ENCODE peak calls at places on chromosomes 5 and 9, in nine cellular contexts. P, D, E, U, A, R, I, M and N are unnamed samples.

GRCh38 chr9:78967557-78968212 is 604.1 kb upstream of the TLE4 start:
- DNase-seq in I (no peak), D (no peak), E (no peak), M (no peak), U (no peak), P (no peak), A (peak; percentile 14), R (no peak), N (no peak)

GRCh38 chr5:56259002-56259511 is 25.9 kb upstream of the ANKRD55 start:
- DNase-seq in P (no peak), U (no peak), I (no peak), A (no peak), R (peak; percentile 96), D (no peak), M (no peak), E (no peak), N (no peak)

GRCh38 chr5:150153957-150154617 is 1.6 kb downstream of the PDGFRB start:
- DNase-seq in I (no peak), D (no peak), A (no peak), P (no peak), M (no peak), R (peak; percentile 74), E (no peak), U (no peak), N (no peak)

GRCh38 chr9:32571969-32572899 is 725 bp downstream of the NDUFB6 start:
- DNase-seq in R (peak; percentile 84), D (peak; percentile 79), E (no peak), U (peak; percentile 58), M (peak; percentile 59), I (peak; percentile 87), P (peak; percentile 86), A (peak; percentile 74), N (peak; percentile 68)

GRCh38 chr5:174166231-174167079 is 120.9 kb downstream of the NSG2 start:
- DNase-seq in I (no peak), U (no peak), A (no peak), P (no peak), M (no peak), R (no peak), D (no peak), E (no peak), N (no peak)

GRCh38 chr9:114250235-114250568 is 72.7 kb upstream of the ORM1 start:
- DNase-seq in M (no peak), I (no peak), E (no peak), D (peak; percentile 88), U (no peak), P (no peak), R (peak; percentile 52), A (no peak), N (no peak)

GRCh38 chr9:72533322-72533721 is 11.9 kb downstream of the TMC1 start:
- DNase-seq in A (no peak), M (no peak), E (no peak), P (no peak), U (no peak), D (no peak), R (no peak), I (no peak), N (no peak)

GRCh38 chr5:141935538-141935937 is 11.9 kb downstream of the DELE1 start:
- DNase-seq in A (no peak), E (no peak), U (no peak), I (no peak), M (no peak), P (no peak), R (no peak), D (no peak), N (no peak)

GRCh38 chr9:21097817-21098216 is 20.1 kb upstream of the IFNB1 start:
- DNase-seq in R (no peak), I (no peak), A (no peak), M (no peak), U (no peak), P (no peak), E (no peak), D (no peak), N (no peak)

GRCh38 chr9:109150925-109151547 is 16.0 kb downstream of the FRRS1L start:
- DNase-seq in M (no peak), E (no peak), U (no peak), A (no peak), D (no peak), R (no peak), I (no peak), P (no peak), N (no peak)

GRCh38 chr9:111896942-111897830 is 572 bp downstream of the UGCG start:
- DNase-seq in D (peak; percentile 92), M (peak; percentile 63), R (peak; percentile 58), I (peak; percentile 55), U (peak; percentile 46), P (peak; percentile 93), A (peak; percentile 66), E (no peak), N (peak; percentile 59)

GRCh38 chr9:118302721-118303120 is 598.5 kb downstream of the TLR4 start:
- DNase-seq in E (no peak), U (no peak), A (no peak), D (no peak), M (no peak), P (no peak), I (no peak), R (no peak), N (no peak)

GRCh38 chr5:45796959-45797553 is 100.9 kb upstream of the HCN1 start:
- DNase-seq in D (no peak), I (peak; percentile 3), M (no peak), A (peak; percentile 4), U (no peak), E (no peak), R (no peak), P (no peak), N (no peak)

GRCh38 chr9:36991516-36992134 is 42.4 kb downstream of the PAX5 start:
- DNase-seq in M (peak; percentile 69), P (no peak), A (peak; percentile 54), U (peak; percentile 65), R (peak; percentile 24), E (no peak), I (no peak), D (peak; percentile 71), N (peak; percentile 82)

GRCh38 chr5:54825005-54825404 is 160.4 kb downstream of the ESM1 start:
- DNase-seq in R (peak; percentile 54), D (no peak), M (no peak), P (no peak), A (no peak), E (no peak), I (no peak), U (no peak), N (no peak)

GRCh38 chr5:1950708-1951103 is 68.0 kb upstream of the IRX4 start:
- DNase-seq in A (no peak), M (no peak), I (no peak), D (no peak), R (no peak), E (no peak), P (no peak), U (no peak), N (no peak)

GRCh38 chr5:1950096-1950707 is 67.5 kb upstream of the IRX4 start:
- DNase-seq in U (no peak), D (no peak), P (no peak), I (no peak), A (no peak), M (no peak), R (no peak), E (no peak), N (no peak)

GRCh38 chr5:1952021-1952420 is 69.3 kb upstream of the IRX4 start:
- DNase-seq in A (no peak), M (no peak), P (no peak), I (no peak), R (no peak), U (no peak), E (no peak), D (no peak), N (no peak)

GRCh38 chr5:1951165-1951816 is 68.6 kb upstream of the IRX4 start:
- DNase-seq in P (no peak), I (no peak), R (no peak), M (no peak), E (no peak), A (no peak), U (no peak), D (no peak), N (peak; percentile 34)

DNA sequence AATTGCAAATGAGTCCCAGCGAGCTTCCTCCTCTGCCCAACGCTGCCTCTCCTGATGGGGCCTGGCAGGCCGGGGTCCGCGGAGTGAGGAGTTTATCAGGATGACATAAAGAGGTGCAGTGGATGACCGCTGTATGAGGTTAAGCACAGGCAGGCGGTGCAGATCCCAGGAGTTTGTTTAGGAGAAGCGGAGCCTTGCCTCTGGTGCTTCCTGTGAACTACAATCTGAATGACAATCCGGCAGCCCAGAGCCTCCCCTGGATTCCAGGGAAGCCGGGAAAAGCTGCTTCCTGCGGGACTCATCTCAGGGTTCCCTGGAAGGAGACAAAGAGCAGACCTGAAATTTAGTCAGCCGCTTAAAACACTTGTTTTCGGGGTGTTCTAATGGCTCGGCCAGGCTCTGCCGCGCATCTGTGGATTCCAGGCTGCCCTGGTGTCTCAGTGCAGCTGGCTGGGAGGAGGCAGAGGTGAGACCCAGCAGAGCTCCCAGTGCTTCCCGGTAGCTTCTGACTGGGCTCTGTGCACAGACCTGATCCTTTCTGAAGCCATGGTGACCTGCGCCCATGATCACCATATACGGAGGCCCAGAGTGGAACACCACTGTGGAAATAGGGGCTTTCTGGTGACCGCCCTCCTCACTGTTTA is 69.9 kb upstream of the IRX4 start:
- DNase-seq in D (no peak), I (peak; percentile 68), R (no peak), M (peak; percentile 36), A (no peak), P (no peak), U (peak; percentile 63), E (no peak), N (no peak)
- TF ChIP-seq CTCF in D (no peak), I (no peak), R (no peak), M (peak; percentile 11), A (no peak), P (no peak), U (no peak), E (no peak), N (no peak)

DNA sequence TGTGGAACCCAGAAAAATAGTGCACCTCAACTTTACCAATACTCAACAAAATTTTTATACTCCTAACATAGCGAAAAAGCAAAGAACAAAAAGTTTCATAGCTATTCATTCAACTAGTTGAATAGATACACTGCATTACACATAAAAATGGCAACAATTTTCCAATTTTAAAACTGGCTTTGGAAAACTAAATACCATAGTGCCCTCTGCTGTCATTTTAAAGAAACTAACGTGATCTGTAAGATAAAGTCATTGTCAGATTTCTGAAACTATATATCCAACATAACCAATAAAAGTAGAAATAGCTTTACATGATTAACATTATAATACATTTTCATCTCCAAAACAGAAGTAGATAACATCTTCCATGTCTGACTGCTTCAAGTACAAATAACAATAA is 31.6 kb downstream of the DTWD2 start:
- DNase-seq in E (no peak), R (peak; percentile 28), P (no peak), M (no peak), D (peak; percentile 34), A (no peak), U (no peak), I (peak; percentile 15), N (no peak)
- TF ChIP-seq CTCF in E (peak; percentile 26), R (peak; percentile 35), P (no peak), M (peak; percentile 41), D (peak; percentile 66), A (peak; percentile 31), U (peak; percentile 33), I (peak; percentile 21), N (no peak)

GRCh38 chr9:2228132-2228531 is 213.0 kb downstream of the SMARCA2 start:
- DNase-seq in M (peak; percentile 17), D (peak; percentile 45), E (no peak), I (no peak), P (no peak), U (peak; percentile 31), R (no peak), A (peak; percentile 40), N (peak; percentile 44)
- TF ChIP-seq CTCF in M (no peak), D (peak; percentile 57), E (no peak), I (peak; percentile 31), P (peak; percentile 19), U (no peak), R (peak; percentile 16), A (no peak), N (peak; percentile 14)

GRCh38 chr9:407255-407654 is 192.6 kb downstream of the DOCK8 start:
- DNase-seq in M (no peak), E (no peak), U (no peak), D (no peak), I (no peak), A (peak; percentile 20), P (no peak), R (no peak), N (no peak)
- TF ChIP-seq CTCF in M (no peak), E (no peak), U (no peak), D (no peak), I (peak; percentile 15), A (no peak), P (no peak), R (no peak), N (no peak)